ENCODE peak calls at places on chromosomes 7 and 10, in six cellular contexts. H is tibial artery; C is bronchial epithelial cell; L is HCT116; M is suprapubic skin; N is CD8-positive, alpha-beta T cell. A is an unnamed sample. For H3K36me3, the result is how much of the 10 kb centered on the place peaks cover.

GRCh38 chr7:41403291-41403690 is 299.6 kb downstream of the INHBA start:
- DNase-seq in L (no peak), M (no peak), N (no peak), H (no peak), C (peak), A (no peak)

GRCh38 chr10:102500621-102501149 is 1.8 kb downstream of the ACTR1A start:
- DNase-seq in N (no peak), L (no peak), M (peak), C (no peak), H (peak), A (no peak)

GRCh38 chr10:123318516-123318915 is 164.3 kb downstream of the BUB3 start:
- DNase-seq in H (no peak), C (no peak), N (no peak), M (no peak), L (no peak), A (no peak)

GRCh38 chr10:23871211-23871610 is 337.7 kb upstream of the KIAA1217 start:
- DNase-seq in C (no peak), H (no peak), L (no peak), M (no peak), N (no peak), A (no peak)

GRCh38 chr10:34127676-34128075 is 687.4 kb downstream of the PARD3 start:
- DNase-seq in C (peak), H (no peak), M (no peak), L (no peak), N (no peak), A (no peak)

GRCh38 chr10:133351408-133352318 is 4.5 kb downstream of the PRAP1 start:
- DNase-seq in M (no peak), L (no peak), H (no peak), N (no peak), C (no peak), A (no peak)

GRCh38 chr7:46139079-46139478 is 218.0 kb upstream of the IGFBP3 start:
- DNase-seq in M (no peak), N (no peak), C (peak), L (no peak), H (no peak), A (no peak)

GRCh38 chr7:47557317-47557985 is 24.5 kb downstream of the TNS3 start:
- DNase-seq in M (no peak), C (no peak), N (no peak), L (no peak), H (no peak), A (no peak)

GRCh38 chr10:75959209-75959608 is 527.8 kb downstream of the LRMDA start:
- DNase-seq in C (peak), H (no peak), N (no peak), L (peak), M (no peak), A (no peak)

GRCh38 chr7:47232751-47233412 is 349.0 kb downstream of the TNS3 start:
- DNase-seq in L (no peak), H (no peak), N (no peak), M (no peak), C (no peak), A (no peak)

GRCh38 chr10:86149264-86149663 is 217.3 kb downstream of the GRID1 start:
- DNase-seq in M (no peak), H (no peak), N (no peak), L (no peak), C (no peak), A (no peak)

GRCh38 chr7:96189129-96189815 is 132.6 kb downstream of the SLC25A13 start:
- DNase-seq in M (no peak), L (no peak), N (no peak), H (no peak), C (no peak), A (no peak)

GRCh38 chr10:3780056-3780765 is 4.8 kb downstream of the KLF6 start:
- DNase-seq in M (no peak), H (no peak), L (no peak), C (peak), N (no peak), A (no peak)

GRCh38 chr7:44400033-44400511 is 74.7 kb upstream of the CAMK2B start:
- DNase-seq in C (no peak), M (no peak), L (no peak), N (peak), H (no peak), A (no peak)

GRCh38 chr10:87850742-87851205 is 12.6 kb downstream of the KLLN start:
- DNase-seq in M (no peak), N (peak), H (peak), L (no peak), C (peak), A (no peak)

GRCh38 chr7:51366930-51367613 is 50.5 kb upstream of the COBL start:
- DNase-seq in C (peak), M (no peak), L (no peak), H (no peak), N (no peak), A (no peak)

GRCh38 chr10:100878291-100878910 is 34.4 kb upstream of the SLF2 start:
- DNase-seq in M (no peak), L (peak), H (no peak), N (no peak), C (peak), A (no peak)

GRCh38 chr7:108200326-108200725 is 70.2 kb upstream of the LAMB4 start:
- DNase-seq in M (no peak), N (no peak), H (no peak), L (no peak), C (peak), A (no peak)

GRCh38 chr10:126041804-126042231 is 145.5 kb downstream of the FANK1 start:
- DNase-seq in L (no peak), N (peak), M (peak), C (peak), H (peak), A (peak)

GRCh38 chr7:158658475-158658874 is 46.1 kb downstream of the NCAPG2 start:
- DNase-seq in C (no peak), H (no peak), L (no peak), M (no peak), N (no peak), A (no peak)

GRCh38 chr10:110475722-110476515 is 21.8 kb upstream of the DUSP5 start:
- DNase-seq in L (no peak), C (no peak), M (no peak), H (no peak), N (no peak), A (no peak)

GRCh38 chr7:74690474-74690873 is 33.0 kb downstream of the GTF2I start:
- DNase-seq in C (no peak), H (no peak), L (no peak), N (no peak), M (no peak), A (no peak)

GRCh38 chr10:31320179-31320597 is 1.2 kb downstream of the ZEB1 start:
- DNase-seq in L (no peak), M (peak), C (no peak), H (peak), N (peak), A (peak)

GRCh38 chr10:2280713-2281112 is 543.4 kb upstream of the ADARB2 start:
- DNase-seq in C (no peak), H (no peak), N (no peak), L (no peak), M (no peak), A (no peak)

GRCh38 chr7:6106140-6106904 is 75.1 kb downstream of the ANKRD61 start:
- DNase-seq in C (peak), L (peak), N (no peak), M (peak), H (no peak), A (peak)

GRCh38 chr10:119667562-119668328 is 16.6 kb downstream of the BAG3 start:
- DNase-seq in C (peak), H (peak), L (peak), N (no peak), M (no peak), A (no peak)

GRCh38 chr7:1122832-1123501 is 35.1 kb downstream of the GPER1 start:
- DNase-seq in M (peak), C (no peak), L (no peak), H (no peak), N (no peak), A (no peak)

GRCh38 chr10:119449210-119449584 is 93.3 kb downstream of the RGS10 start:
- DNase-seq in H (no peak), C (no peak), M (no peak), L (no peak), N (no peak), A (no peak)

GRCh38 chr7:22578048-22578770 is 78.2 kb upstream of the STEAP1B start:
- DNase-seq in C (peak), H (no peak), M (no peak), L (no peak), N (no peak), A (no peak)

GRCh38 chr7:12032146-12032545 is 178.9 kb upstream of the TMEM106B start:
- DNase-seq in C (no peak), N (no peak), L (no peak), M (no peak), H (no peak), A (no peak)

GRCh38 chr10:86830043-86830591 is 73.7 kb downstream of the BMPR1A start:
- DNase-seq in H (no peak), N (no peak), M (no peak), C (no peak), L (no peak), A (no peak)

GRCh38 chr7:101602484-101603241 is 26.4 kb downstream of the MYL10 start:
- DNase-seq in H (peak), N (peak), L (peak), C (peak), M (no peak), A (peak)

DNA sequence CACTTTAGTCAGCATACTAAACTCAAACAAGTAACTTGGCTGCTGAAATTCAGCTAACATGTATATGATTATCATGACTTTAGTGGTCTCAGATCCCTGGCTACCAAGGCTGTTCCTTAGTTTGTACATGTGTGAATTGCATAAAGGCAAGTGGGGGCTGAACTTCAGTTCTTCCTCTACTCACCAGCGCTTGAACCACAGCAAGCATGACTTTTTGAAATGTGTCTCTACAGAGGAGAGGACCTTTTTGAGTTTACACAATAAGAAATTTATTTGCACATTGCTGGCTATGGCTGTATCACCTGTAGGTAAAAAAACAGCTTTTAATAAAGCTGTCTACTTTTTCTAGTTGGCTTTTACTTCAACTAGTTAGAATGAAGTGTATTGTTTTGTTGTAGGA is 48.8 kb downstream of the MDFIC start:
- DNase-seq in H (no peak), L (no peak), N (no peak), C (no peak), M (no peak), A (no peak)
- H3K4me3 ChIP-seq in H (no peak), L (no peak), N (no peak), C (no peak), M (no peak), A (no peak)

DNA sequence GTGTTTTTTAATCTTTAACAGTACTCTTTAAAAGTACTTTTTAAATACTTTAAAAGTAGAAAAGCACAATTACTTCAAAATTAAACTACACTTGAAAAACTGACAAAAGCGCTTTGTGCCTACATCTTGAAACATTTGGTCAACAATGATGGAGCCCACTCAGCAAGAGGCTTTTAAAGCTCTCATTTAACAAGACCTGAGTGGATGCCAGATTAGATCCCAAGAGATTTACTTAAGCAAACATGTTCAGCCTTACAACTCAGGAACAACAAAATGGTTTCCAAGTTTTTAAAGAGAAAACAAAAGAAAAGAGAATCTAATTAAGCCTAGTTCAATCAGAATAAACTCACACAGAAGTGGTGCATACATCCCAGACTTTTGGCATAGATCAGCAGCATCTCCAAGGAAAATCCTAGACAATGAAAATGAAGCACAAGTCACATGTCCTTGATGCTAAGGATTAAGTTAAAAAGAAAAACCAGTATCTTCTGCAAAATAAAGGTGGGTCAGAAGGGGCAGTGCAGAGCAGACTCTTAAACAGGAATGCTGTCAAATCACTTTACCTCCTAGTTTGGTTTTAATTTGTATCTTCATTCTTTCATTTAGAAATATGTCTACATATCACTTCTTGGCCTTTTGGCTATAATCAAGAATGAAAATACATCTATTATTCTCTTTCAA is 26.2 kb downstream of the HIBADH start:
- DNase-seq in N (no peak), L (no peak), H (no peak), C (no peak), M (no peak), A (no peak)
- TF ChIP-seq CTCF in N (no peak), L (no peak), H (no peak), C (no peak), M (no peak), A (no peak)

DNA sequence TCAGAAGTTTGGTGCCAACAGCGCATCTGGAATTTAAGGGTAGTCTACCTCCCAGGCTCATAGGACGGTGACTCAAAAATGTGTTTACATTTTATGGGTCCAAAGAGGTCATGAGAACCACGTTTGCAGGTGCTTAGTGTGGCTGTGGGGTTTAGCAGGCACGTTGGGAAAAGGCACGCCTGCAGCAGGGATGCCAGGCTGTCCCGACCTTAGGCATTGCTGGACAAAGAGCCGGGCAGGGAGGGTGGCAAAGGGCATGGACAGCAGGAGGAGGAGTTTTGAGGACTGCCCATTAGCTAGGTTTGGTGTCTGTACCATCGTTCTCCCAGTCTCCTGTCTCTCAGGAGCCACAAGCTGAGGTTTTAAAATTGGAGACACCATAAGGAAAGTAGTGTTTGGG is 104.4 kb downstream of the TRRAP start:
- DNase-seq in M (no peak), H (no peak), N (no peak), C (no peak), L (no peak), A (no peak)
- H3K36me3 ChIP-seq in M (half or more), H (half or more), N (half or more), C (under half), L (half or more), A (under half)

GRCh38 chr7:27095050-27095896 is 527 bp downstream of the HOXA1 start:
- DNase-seq in H (no peak), N (no peak), L (no peak), M (no peak), C (no peak), A (no peak)
- H3K4me3 ChIP-seq in H (peak), N (peak), L (peak), M (peak), C (peak), A (peak)

DNA sequence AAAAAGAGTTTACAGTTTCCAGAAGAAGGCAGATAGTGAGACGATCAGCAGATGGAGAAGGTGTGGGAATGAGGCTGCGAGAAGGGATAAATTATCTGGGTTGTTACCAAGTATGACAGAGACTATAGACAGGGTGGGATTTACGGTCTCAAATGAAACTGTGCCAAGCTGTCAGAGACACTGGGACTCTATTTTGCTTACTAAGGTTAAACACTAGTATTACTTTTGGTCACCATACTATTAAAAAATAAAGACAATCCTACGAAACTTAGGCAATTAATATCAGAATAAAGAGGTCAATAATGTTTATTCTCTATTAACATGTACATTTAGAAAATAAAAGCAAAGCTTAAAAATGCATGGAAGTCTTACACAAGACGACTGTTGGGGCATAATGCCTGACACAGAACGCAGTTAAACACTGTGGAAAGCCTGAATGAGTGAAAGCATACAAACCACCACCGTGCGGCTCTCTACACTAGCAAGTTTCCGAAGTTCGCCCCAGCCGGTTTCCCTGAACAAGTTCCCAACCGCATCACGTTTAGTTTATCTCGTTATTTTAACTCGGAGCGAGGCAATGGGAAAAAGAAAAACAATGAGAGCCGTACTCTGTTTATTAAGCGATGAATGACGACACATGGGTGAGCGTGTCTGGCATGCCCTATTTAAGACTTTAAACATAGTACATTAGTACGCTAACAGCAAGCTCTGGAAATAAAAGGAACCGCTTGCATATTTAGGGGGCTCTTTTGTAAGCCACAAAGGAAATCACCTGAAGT is 911 bp upstream of the CC2D2B start:
- DNase-seq in M (peak), C (peak), N (peak), H (peak), L (peak), A (no peak)
- TF ChIP-seq CTCF in M (no peak), C (peak), N (no peak), H (peak), L (no peak), A (peak)

DNA sequence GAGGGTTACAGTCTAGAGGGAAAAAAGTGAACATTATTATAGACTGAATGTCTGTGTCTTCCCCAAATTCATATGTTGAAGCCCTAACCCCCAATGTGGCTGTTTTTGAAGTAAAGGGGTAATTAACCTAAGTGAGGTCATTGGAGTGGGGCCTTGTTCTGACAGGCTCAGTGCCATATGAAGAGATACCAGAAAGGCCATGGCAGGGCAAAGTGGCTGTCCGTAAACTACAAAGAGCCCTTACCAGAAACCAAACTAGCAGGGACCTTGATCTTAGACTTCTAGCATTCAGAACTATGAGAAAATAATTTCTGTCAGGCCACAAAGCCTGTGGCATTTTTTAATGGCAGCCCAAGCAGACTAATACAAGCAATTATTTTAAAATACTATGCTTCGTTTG is 8.7 kb downstream of the TMEM209 start:
- DNase-seq in M (no peak), N (no peak), H (no peak), L (no peak), C (no peak), A (no peak)
- H3K36me3 ChIP-seq in M (under half), N (under half), H (under half), L (under half), C (under half), A (under half)

DNA sequence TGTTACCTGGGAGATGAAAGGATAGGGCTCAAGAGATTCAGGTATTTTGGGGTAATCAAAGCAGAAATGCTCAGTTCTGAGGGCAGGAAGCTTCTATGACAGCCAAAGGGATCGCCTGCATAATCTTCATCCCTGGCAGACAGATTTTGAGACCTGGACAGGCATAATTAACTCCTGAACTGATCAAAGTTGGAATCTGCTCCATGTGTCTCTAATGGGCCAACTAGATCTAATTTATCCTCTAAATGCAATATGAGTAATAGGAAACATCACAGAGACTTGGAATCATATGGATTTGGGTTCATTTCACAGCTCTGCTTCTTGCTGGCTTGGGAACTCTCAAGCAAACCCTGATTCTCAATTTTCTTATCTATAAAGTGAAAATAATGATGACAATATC is 41.2 kb upstream of the EPHB6 start:
- DNase-seq in L (no peak), M (no peak), N (no peak), C (no peak), H (no peak), A (no peak)
- H3K4me3 ChIP-seq in L (no peak), M (no peak), N (no peak), C (no peak), H (no peak), A (no peak)

DNA sequence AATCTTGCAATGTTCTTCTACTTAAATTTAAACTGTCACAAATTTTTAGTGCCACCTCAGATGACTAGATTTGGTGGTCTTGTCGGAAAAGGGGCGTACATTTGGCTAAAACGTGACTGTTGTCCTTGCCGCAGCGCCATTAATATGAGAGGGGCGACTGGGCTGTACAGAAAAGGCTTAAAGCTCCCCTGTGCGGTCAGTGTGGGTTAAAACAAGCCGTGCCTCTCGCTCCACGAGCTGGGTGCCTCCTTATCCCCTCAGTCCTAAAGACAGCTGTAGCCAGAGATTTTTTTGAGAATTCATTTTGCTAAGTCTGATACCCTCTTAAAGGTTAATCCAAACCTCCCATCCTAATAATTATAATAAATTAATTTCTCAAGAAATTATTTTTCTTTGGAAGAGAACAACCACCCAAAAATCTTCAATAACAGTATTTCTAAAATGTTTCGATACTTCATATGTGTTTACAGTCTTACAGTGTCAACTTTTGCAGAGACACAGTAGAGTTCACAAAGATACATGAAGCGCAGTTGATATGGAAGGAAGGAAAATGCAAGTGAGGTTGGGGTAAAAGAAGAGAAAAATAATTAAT is 68.6 kb downstream of the C7orf25 start:
- DNase-seq in M (no peak), N (no peak), H (no peak), L (peak), C (peak), A (no peak)
- TF ChIP-seq CTCF in M (peak), N (no peak), H (peak), L (peak), C (peak), A (peak)